ENCODE peak calls at places on chromosomes 2 and 18, in four cellular contexts. One of them, this sample, is unnamed.

GRCh38 chr2:130726614-130727180 is 2.2 kb upstream of the GPR148 start:
- DNase-seq in HCT116: no peak
- DNase-seq in GM23338: peak
- DNase-seq in GM12878: no peak
- DNase-seq in this sample: no peak

GRCh38 chr2:171013851-171014250 is 84.8 kb downstream of the GORASP2 start:
- DNase-seq in GM23338: no peak
- DNase-seq in GM12878: no peak
- DNase-seq in HCT116: no peak
- DNase-seq in this sample: no peak

GRCh38 chr2:204027105-204027504 is 90.5 kb downstream of the ICOS start:
- DNase-seq in GM23338: no peak
- DNase-seq in GM12878: no peak
- DNase-seq in HCT116: no peak
- DNase-seq in this sample: no peak

GRCh38 chr2:240249423-240250149 is 109.1 kb upstream of the OTOS start:
- DNase-seq in GM12878: no peak
- DNase-seq in HCT116: no peak
- DNase-seq in GM23338: no peak
- DNase-seq in this sample: no peak

GRCh38 chr2:84482588-84482987 is 23.5 kb upstream of the SUCLG1 start:
- DNase-seq in HCT116: no peak
- DNase-seq in GM12878: no peak
- DNase-seq in GM23338: no peak
- DNase-seq in this sample: no peak

GRCh38 chr2:120509991-120510735 is 164.2 kb downstream of the INHBB start:
- DNase-seq in GM12878: no peak
- DNase-seq in GM23338: no peak
- DNase-seq in HCT116: no peak
- DNase-seq in this sample: no peak

GRCh38 chr2:236955675-236956618 is 129.7 kb upstream of the COPS8 start:
- DNase-seq in GM12878: no peak
- DNase-seq in GM23338: no peak
- DNase-seq in HCT116: no peak
- DNase-seq in this sample: no peak

GRCh38 chr18:4096501-4096900 is 358.6 kb downstream of the DLGAP1 start:
- DNase-seq in HCT116: no peak
- DNase-seq in GM23338: no peak
- DNase-seq in GM12878: no peak
- DNase-seq in this sample: no peak

GRCh38 chr2:20221169-20221938 is 3.6 kb downstream of the SDC1 start:
- DNase-seq in HCT116: no peak
- DNase-seq in GM12878: no peak
- DNase-seq in GM23338: no peak
- DNase-seq in this sample: no peak

GRCh38 chr2:229392214-229392613 is 121.1 kb upstream of the PID1 start:
- DNase-seq in GM23338: no peak
- DNase-seq in HCT116: no peak
- DNase-seq in GM12878: no peak
- DNase-seq in this sample: no peak

GRCh38 chr2:240237609-240238151 is 97.2 kb upstream of the OTOS start:
- DNase-seq in GM12878: no peak
- DNase-seq in GM23338: no peak
- DNase-seq in HCT116: no peak
- DNase-seq in this sample: no peak

GRCh38 chr2:222057249-222058073 is 241.3 kb downstream of the PAX3 start:
- DNase-seq in HCT116: no peak
- DNase-seq in GM12878: no peak
- DNase-seq in GM23338: peak
- DNase-seq in this sample: peak

GRCh38 chr18:35383136-35383535 is 6.0 kb upstream of the ZNF396 start:
- DNase-seq in GM12878: no peak
- DNase-seq in HCT116: no peak
- DNase-seq in GM23338: no peak
- DNase-seq in this sample: no peak

GRCh38 chr2:166568409-166568808 is 74.4 kb upstream of the SCN7A start:
- DNase-seq in GM23338: no peak
- DNase-seq in GM12878: no peak
- DNase-seq in HCT116: no peak
- DNase-seq in this sample: no peak

GRCh38 chr18:73842795-73843394 is 304.7 kb downstream of the FBXO15 start:
- DNase-seq in HCT116: peak
- DNase-seq in GM23338: peak
- DNase-seq in GM12878: peak
- DNase-seq in this sample: peak

GRCh38 chr18:48555465-48555995 is 16.7 kb downstream of the CTIF start:
- DNase-seq in HCT116: no peak
- DNase-seq in GM12878: no peak
- DNase-seq in GM23338: no peak
- DNase-seq in this sample: no peak

GRCh38 chr18:41719808-41720207 is 235.2 kb upstream of the PIK3C3 start:
- DNase-seq in GM23338: no peak
- DNase-seq in HCT116: no peak
- DNase-seq in GM12878: no peak
- DNase-seq in this sample: no peak

GRCh38 chr2:77977486-77978063 is 455.4 kb upstream of the LRRTM4 start:
- DNase-seq in GM23338: peak
- DNase-seq in HCT116: no peak
- DNase-seq in GM12878: no peak
- DNase-seq in this sample: no peak

GRCh38 chr2:200700856-200701255 is 110.9 kb upstream of the BZW1 start:
- DNase-seq in GM23338: no peak
- DNase-seq in HCT116: no peak
- DNase-seq in GM12878: no peak
- DNase-seq in this sample: no peak

GRCh38 chr2:107091163-107091864 is 205.3 kb upstream of the ST6GAL2 start:
- DNase-seq in GM12878: no peak
- DNase-seq in GM23338: no peak
- DNase-seq in HCT116: no peak
- DNase-seq in this sample: peak

GRCh38 chr2:8281950-8282857 is 399.7 kb upstream of the ID2 start:
- DNase-seq in GM12878: no peak
- DNase-seq in HCT116: no peak
- DNase-seq in GM23338: peak
- DNase-seq in this sample: no peak

GRCh38 chr18:48396561-48396960 is 12.6 kb downstream of the ZBTB7C start:
- DNase-seq in GM23338: no peak
- DNase-seq in GM12878: no peak
- DNase-seq in HCT116: no peak
- DNase-seq in this sample: no peak

GRCh38 chr2:157761520-157761919 is 114.6 kb downstream of the ACVR1 start:
- DNase-seq in HCT116: no peak
- DNase-seq in GM12878: no peak
- DNase-seq in GM23338: peak
- DNase-seq in this sample: no peak

GRCh38 chr2:195407782-195408181 is 249.2 kb upstream of the SLC39A10 start:
- DNase-seq in GM12878: no peak
- DNase-seq in HCT116: no peak
- DNase-seq in GM23338: no peak
- DNase-seq in this sample: no peak

GRCh38 chr18:61085751-61086150 is 247.5 kb upstream of the CDH20 start:
- DNase-seq in GM12878: no peak
- DNase-seq in HCT116: no peak
- DNase-seq in GM23338: no peak
- DNase-seq in this sample: no peak

GRCh38 chr2:763766-764525 is 86.7 kb upstream of the TMEM18 start:
- DNase-seq in GM23338: no peak
- DNase-seq in HCT116: no peak
- DNase-seq in GM12878: no peak
- DNase-seq in this sample: no peak

GRCh38 chr2:234751275-234751938 is 200.4 kb upstream of the SH3BP4 start:
- DNase-seq in HCT116: no peak
- DNase-seq in GM12878: no peak
- DNase-seq in GM23338: peak
- DNase-seq in this sample: no peak

GRCh38 chr18:8081872-8082553 is 514.9 kb downstream of the PTPRM start:
- DNase-seq in GM23338: no peak
- DNase-seq in HCT116: no peak
- DNase-seq in GM12878: no peak
- DNase-seq in this sample: no peak

GRCh38 chr2:219279151-219279915 is at the start of gene DNAJB2:
- DNase-seq in GM12878: peak
- DNase-seq in GM23338: peak
- DNase-seq in HCT116: peak
- DNase-seq in this sample: peak
- TF ChIP-seq REST in GM12878: no peak
- TF ChIP-seq REST in GM23338: no peak
- TF ChIP-seq REST in HCT116: no peak
- TF ChIP-seq REST in this sample: no peak

GRCh38 chr2:112958428-112959108 is 19.2 kb upstream of the IL36G start:
- DNase-seq in GM12878: no peak
- DNase-seq in HCT116: peak
- DNase-seq in GM23338: peak
- DNase-seq in this sample: peak

GRCh38 chr2:112960230-112960825 is 17.5 kb upstream of the IL36G start:
- DNase-seq in HCT116: no peak
- DNase-seq in GM12878: no peak
- DNase-seq in GM23338: peak
- DNase-seq in this sample: no peak

GRCh38 chr2:112957511-112957910 is 20.3 kb upstream of the IL36G start:
- DNase-seq in GM23338: no peak
- DNase-seq in GM12878: no peak
- DNase-seq in HCT116: no peak
- DNase-seq in this sample: no peak

GRCh38 chr2:112962308-112963175 is 15.3 kb upstream of the IL36G start:
- DNase-seq in GM12878: no peak
- DNase-seq in HCT116: no peak
- DNase-seq in GM23338: no peak
- DNase-seq in this sample: no peak

DNA sequence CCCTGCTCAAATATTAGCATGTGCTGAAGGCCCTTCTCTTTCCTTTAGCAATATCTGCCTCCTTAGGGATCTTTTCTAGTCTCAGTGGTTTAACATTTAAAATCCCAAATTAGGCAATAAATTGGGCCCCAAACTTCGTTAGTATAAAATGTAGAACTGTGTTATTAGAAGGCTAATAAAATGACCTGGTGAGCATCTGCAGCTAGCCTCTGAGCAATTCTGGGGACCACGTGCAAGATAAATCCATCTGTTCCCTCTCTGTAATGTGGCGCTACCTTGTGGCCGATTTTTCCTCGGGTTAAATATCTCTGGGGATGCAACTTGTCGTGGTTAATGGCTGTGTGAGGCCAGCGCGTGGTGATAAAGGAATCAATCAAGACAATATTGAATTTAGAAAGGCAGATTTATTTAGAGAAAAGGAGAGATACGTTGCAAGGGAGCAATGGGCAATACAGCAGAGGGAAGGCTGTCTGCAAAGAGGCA is 18.7 kb upstream of the IL36G start:
- DNase-seq in HCT116: no peak
- DNase-seq in GM23338: peak
- DNase-seq in GM12878: no peak
- DNase-seq in this sample: no peak
- TF ChIP-seq CTCF in HCT116: peak
- TF ChIP-seq CTCF in GM23338: peak
- TF ChIP-seq CTCF in GM12878: no peak
- TF ChIP-seq CTCF in this sample: peak

DNA sequence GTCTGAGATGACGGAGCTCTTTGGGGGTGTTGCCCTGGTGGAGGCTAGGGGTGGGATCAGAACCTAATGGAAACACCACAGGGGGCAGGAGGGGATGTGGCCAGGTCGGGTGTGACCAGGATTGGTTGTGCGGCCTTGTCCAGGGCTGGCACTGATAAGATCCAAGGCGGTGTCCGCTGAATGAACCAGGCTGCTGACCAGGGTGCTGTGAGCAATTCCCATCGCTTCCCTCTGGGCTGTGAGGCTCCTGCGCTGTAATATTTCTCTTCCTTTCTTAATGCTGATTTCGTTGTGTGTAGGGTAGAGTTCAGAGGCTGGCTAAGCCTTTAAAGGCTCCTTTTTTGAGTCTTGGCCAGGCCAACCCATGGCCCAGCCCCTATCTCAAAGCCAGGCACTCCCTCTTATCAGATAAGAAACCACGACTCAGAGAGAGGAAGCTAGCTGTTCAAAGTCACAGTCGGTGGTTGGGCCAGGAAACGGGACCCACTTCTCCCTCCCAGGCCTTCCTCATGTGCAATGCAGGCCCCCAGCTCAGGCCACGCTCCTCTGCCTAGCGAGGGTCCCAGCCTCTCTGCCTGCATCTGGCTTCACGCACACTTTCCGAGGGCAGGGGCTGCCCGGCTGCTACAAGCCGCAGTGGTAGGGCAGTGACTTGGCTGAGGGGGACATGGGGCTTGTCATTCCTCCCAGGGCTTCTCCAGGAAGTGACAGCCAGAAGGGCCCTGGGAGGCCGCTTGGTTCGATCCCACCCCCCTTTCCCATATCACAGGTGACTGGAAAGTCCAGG is 26.0 kb upstream of the FOSL2 start:
- DNase-seq in GM12878: no peak
- DNase-seq in HCT116: no peak
- DNase-seq in GM23338: no peak
- DNase-seq in this sample: no peak
- TF ChIP-seq REST in GM12878: peak
- TF ChIP-seq REST in HCT116: no peak
- TF ChIP-seq REST in GM23338: no peak
- TF ChIP-seq REST in this sample: no peak

GRCh38 chr2:54464334-54464733 is 8.2 kb downstream of the SPTBN1 start:
- DNase-seq in HCT116: no peak
- DNase-seq in GM23338: no peak
- DNase-seq in GM12878: no peak
- DNase-seq in this sample: no peak
- TF ChIP-seq CTCF in HCT116: no peak
- TF ChIP-seq CTCF in GM23338: no peak
- TF ChIP-seq CTCF in GM12878: no peak
- TF ChIP-seq CTCF in this sample: no peak

GRCh38 chr2:42092084-42092996 is 44.5 kb downstream of the PKDCC start:
- DNase-seq in GM12878: no peak
- DNase-seq in GM23338: peak
- DNase-seq in HCT116: no peak
- DNase-seq in this sample: no peak
- TF ChIP-seq REST in GM12878: no peak
- TF ChIP-seq REST in GM23338: no peak
- TF ChIP-seq REST in HCT116: no peak
- TF ChIP-seq REST in this sample: no peak

GRCh38 chr2:86193901-86194567 is 1.2 kb downstream of the IMMT start:
- DNase-seq in GM23338: peak
- DNase-seq in GM12878: no peak
- DNase-seq in HCT116: no peak
- DNase-seq in this sample: no peak
- TF ChIP-seq CTCF in GM23338: no peak
- TF ChIP-seq CTCF in GM12878: peak
- TF ChIP-seq CTCF in HCT116: no peak
- TF ChIP-seq CTCF in this sample: no peak

This sample was measured in Panc1.